ENCODE peak calls at places on chromosome 5, in eight cellular contexts. I is activated CD4-positive, CD25-positive, alpha-beta regulatory T cell; S is activated naive CD8-positive, alpha-beta T cell treated with anti-CD3 and anti-CD28 coated beads, Interleukin-2, amount 50 U/mL, for 24 hours; X is HEK293T; C is cerebellar cortex; T is lower leg skin; Q is activated CD4-positive, alpha-beta T cell treated with anti-CD3 and anti-CD28 coated beads, Interleukin-2, amount 50 U/mL, for 48 hours; F is stimulated activated CD8-positive, alpha-beta memory T cell treated with anti-CD3 and anti-CD28 coated beads, Interleukin-4, amount 100 ng/mL, for 4 hours. E is an unnamed sample.

GRCh38 chr5:132822650-132823480 is 7.6 kb downstream of the SHROOM1 start:
- DNase-seq in S (no peak), Q (no peak), X (no peak), I (no peak), T (no peak), C (peak), F (no peak), E (no peak)

GRCh38 chr5:146836226-146836842 is 42.2 kb downstream of the PPP2R2B start:
- DNase-seq in C (no peak), S (no peak), T (no peak), X (no peak), F (no peak), I (no peak), Q (no peak), E (no peak)

GRCh38 chr5:159341914-159342313 is 11.6 kb upstream of the IL12B start:
- DNase-seq in X (peak), Q (peak), I (no peak), C (no peak), S (peak), F (peak), T (peak), E (peak)

GRCh38 chr5:170070556-170071412 is 34.9 kb upstream of the FOXI1 start:
- DNase-seq in I (no peak), Q (peak), S (peak), T (no peak), F (no peak), X (peak), C (peak), E (no peak)

GRCh38 chr5:11596185-11596584 is 308.1 kb downstream of the CTNND2 start:
- DNase-seq in Q (no peak), X (no peak), F (no peak), C (no peak), T (no peak), I (no peak), S (no peak), E (no peak)

GRCh38 chr5:150641006-150641570 is 628 bp downstream of the SYNPO start:
- DNase-seq in T (no peak), S (no peak), Q (no peak), C (no peak), I (no peak), X (no peak), F (no peak), E (no peak)

GRCh38 chr5:172410160-172410559 is 44.2 kb downstream of the SH3PXD2B start:
- DNase-seq in Q (peak), C (no peak), I (no peak), X (no peak), T (no peak), F (no peak), S (peak), E (no peak)

GRCh38 chr5:91224459-91224858 is 158.7 kb downstream of the ARRDC3 start:
- DNase-seq in Q (no peak), I (no peak), T (no peak), F (no peak), S (no peak), X (no peak), C (no peak), E (no peak)

GRCh38 chr5:142981475-142981874 is 211.3 kb downstream of the ARHGAP26 start:
- DNase-seq in C (no peak), T (no peak), I (no peak), S (no peak), X (no peak), Q (no peak), F (no peak), E (no peak)

GRCh38 chr5:152146566-152146965 is 221.9 kb upstream of the GLRA1 start:
- DNase-seq in Q (no peak), F (no peak), T (no peak), S (no peak), X (no peak), I (no peak), C (no peak), E (no peak)

GRCh38 chr5:172453986-172454354 is 355 bp downstream of the SH3PXD2B start:
- DNase-seq in T (no peak), F (no peak), X (peak), Q (no peak), C (no peak), S (no peak), I (no peak), E (no peak)

GRCh38 chr5:154191467-154192261 is 1.1 kb downstream of the GALNT10 start:
- DNase-seq in F (no peak), X (no peak), I (no peak), C (peak), S (no peak), Q (no peak), T (no peak), E (no peak)

GRCh38 chr5:179164331-179165311 is 104.4 kb downstream of the ZNF354C start:
- DNase-seq in I (no peak), T (no peak), X (no peak), C (peak), Q (no peak), S (no peak), F (no peak), E (no peak)

GRCh38 chr5:144331361-144331760 is 160.7 kb downstream of the KCTD16 start:
- DNase-seq in I (no peak), S (no peak), X (no peak), C (no peak), F (no peak), Q (no peak), T (no peak), E (no peak)

GRCh38 chr5:4258170-4258569 is 662.5 kb downstream of the IRX1 start:
- DNase-seq in C (no peak), X (no peak), S (no peak), F (no peak), I (no peak), Q (no peak), T (no peak), E (no peak)

GRCh38 chr5:102811962-102812361 is 56.9 kb downstream of the PAM start:
- DNase-seq in F (no peak), X (no peak), Q (no peak), T (no peak), I (no peak), C (no peak), S (no peak), E (no peak)

GRCh38 chr5:55427157-55427556 is 107.6 kb downstream of the PLPP1 start:
- DNase-seq in X (no peak), T (no peak), Q (no peak), C (no peak), I (no peak), S (no peak), F (no peak), E (no peak)

GRCh38 chr5:1763548-1763911 is 36.1 kb downstream of the MRPL36 start:
- DNase-seq in F (no peak), T (peak), X (peak), C (peak), S (peak), Q (peak), I (no peak), E (peak)

GRCh38 chr5:132016721-132017250 is 5.3 kb upstream of the ACSL6 start:
- DNase-seq in S (no peak), I (no peak), C (no peak), Q (peak), X (no peak), T (peak), F (no peak), E (peak)